ENCODE peak calls at places on chromosomes 3 and 15, in nine cellular contexts. K is EL; E is colonic mucosa; S is ACHN; O is kidney glomerular epithelial cell; P is T-helper 9 cell; Z is HFF-Myc; J is NCI-H748 treated with DMSO at 0.1 percent for 48 hours; Q is stimulated activated CD8-positive, alpha-beta memory T cell treated with anti-CD3 and anti-CD28 coated beads, Interleukin-15, amount 100 ng/mL, for 24 hours. G is an unnamed sample.

GRCh38 chr15:63986751-63987341 is 59.4 kb downstream of the DAPK2 start:
- DNase-seq in K (no peak), E (no peak), S (no peak), O (no peak), P (no peak), Z (no peak), J (no peak), Q (no peak), G (no peak)

GRCh38 chr3:2947536-2947935 is 162.6 kb downstream of the IL5RA start:
- DNase-seq in K (no peak), E (no peak), S (no peak), O (no peak), P (no peak), Z (no peak), J (no peak), Q (no peak), G (no peak)

GRCh38 chr15:77673801-77674317 is 41.1 kb upstream of the LINGO1 start:
- DNase-seq in K (no peak), E (no peak), S (no peak), O (no peak), P (no peak), Z (no peak), J (no peak), Q (no peak), G (no peak)

GRCh38 chr15:79881668-79882067 is 15.1 kb downstream of the MTHFS start:
- DNase-seq in K (no peak), E (no peak), S (no peak), O (no peak), P (no peak), Z (no peak), J (no peak), Q (no peak), G (no peak)

GRCh38 chr3:180325533-180325932 is 276.4 kb upstream of the TTC14 start:
- DNase-seq in K (no peak), E (no peak), S (no peak), O (no peak), P (no peak), Z (no peak), J (no peak), Q (no peak), G (no peak)

GRCh38 chr3:194573680-194574437 is 59.4 kb downstream of the TMEM44 start:
- DNase-seq in K (peak), E (peak), S (peak), O (peak), P (no peak), Z (no peak), J (peak), Q (no peak), G (no peak)

GRCh38 chr3:133797396-133798105 is 8.1 kb upstream of the SRPRB start:
- DNase-seq in K (no peak), E (no peak), S (no peak), O (no peak), P (no peak), Z (no peak), J (no peak), Q (no peak), G (no peak)

GRCh38 chr3:26652157-26652556 is 29.6 kb downstream of the LRRC3B start:
- DNase-seq in K (no peak), E (no peak), S (no peak), O (no peak), P (no peak), Z (no peak), J (no peak), Q (no peak), G (no peak)

GRCh38 chr3:56826831-56827722 is 25.3 kb upstream of the ARHGEF3 start:
- DNase-seq in K (peak), E (no peak), S (no peak), O (no peak), P (no peak), Z (no peak), J (no peak), Q (no peak), G (no peak)

GRCh38 chr3:104887069-104887468 is 479.6 kb upstream of the ALCAM start:
- DNase-seq in K (peak), E (no peak), S (no peak), O (no peak), P (no peak), Z (no peak), J (no peak), Q (no peak), G (no peak)

GRCh38 chr3:150227839-150228238 is 180.3 kb upstream of the TSC22D2 start:
- DNase-seq in K (peak), E (peak), S (peak), O (peak), P (peak), Z (no peak), J (peak), Q (no peak), G (peak)

GRCh38 chr3:184129012-184129411 is 6.1 kb upstream of the EIF2B5 start:
- DNase-seq in K (peak), E (peak), S (peak), O (peak), P (no peak), Z (no peak), J (no peak), Q (no peak), G (no peak)

GRCh38 chr15:63157891-63158431 is 684 bp upstream of the RPS27L start:
- DNase-seq in K (peak), E (peak), S (peak), O (peak), P (peak), Z (no peak), J (no peak), Q (no peak), G (peak)